ENCODE peak calls at places on chromosome 16, in nine cellular contexts. I, Y, G, H, K, A, W, N and X are unnamed samples.

GRCh38 chr16:58234831-58235595 is 37.1 kb upstream of the CSNK2A2 start:
- DNase-seq in H (no peak), N (no peak), A (peak; percentile 39), Y (no peak), K (no peak), W (no peak), G (no peak), I (no peak), X (no peak)

GRCh38 chr16:49837673-49838360 is 18.1 kb downstream of the ZNF423 start:
- DNase-seq in A (no peak), H (no peak), W (no peak), K (no peak), Y (no peak), N (no peak), G (no peak), I (no peak), X (no peak)

GRCh38 chr16:9257843-9258242 is 166.4 kb downstream of the HAPSTR1 start:
- DNase-seq in H (no peak), G (no peak), I (no peak), Y (no peak), A (no peak), K (no peak), N (no peak), W (no peak), X (no peak)

GRCh38 chr16:56876048-56876447 is 11.0 kb downstream of the SLC12A3 start:
- DNase-seq in G (no peak), K (no peak), I (no peak), Y (no peak), W (no peak), A (no peak), N (no peak), H (no peak), X (no peak)

GRCh38 chr16:64715624-64716023 is 406.2 kb downstream of the CDH11 start:
- DNase-seq in Y (no peak), W (no peak), H (no peak), N (no peak), I (no peak), G (no peak), A (no peak), K (no peak), X (no peak)

GRCh38 chr16:262121-262745 is 13.5 kb downstream of the RGS11 start:
- DNase-seq in A (no peak), G (no peak), Y (no peak), W (no peak), H (no peak), K (no peak), N (no peak), I (no peak), X (no peak)

GRCh38 chr16:56734429-56734828 is 4.5 kb downstream of the NUP93 start:
- DNase-seq in K (no peak), H (no peak), G (no peak), A (no peak), W (no peak), N (no peak), I (no peak), Y (no peak), X (no peak)

GRCh38 chr16:70730944-70731343 is 45.1 kb upstream of the MTSS2 start:
- DNase-seq in W (no peak), H (no peak), G (no peak), I (no peak), A (no peak), K (no peak), Y (no peak), N (no peak), X (no peak)

GRCh38 chr16:83996481-83997252 is 28.6 kb downstream of the NECAB2 start:
- DNase-seq in N (no peak), Y (no peak), W (no peak), G (no peak), I (no peak), A (peak; percentile 39), K (no peak), H (no peak), X (no peak)

GRCh38 chr16:14129502-14129901 is 58.4 kb downstream of the MRTFB start:
- DNase-seq in K (no peak), N (no peak), G (no peak), H (no peak), I (no peak), A (no peak), W (no peak), Y (no peak), X (no peak)

GRCh38 chr16:11224096-11224893 is 31.7 kb downstream of the SOCS1 start:
- DNase-seq in A (peak; percentile 47), Y (no peak), I (peak; percentile 51), W (peak; percentile 81), N (no peak), G (no peak), K (no peak), H (no peak), X (peak; percentile 34)

GRCh38 chr16:31196324-31197088 is 6.1 kb downstream of the PYCARD start:
- DNase-seq in Y (no peak), G (no peak), I (no peak), A (no peak), K (no peak), W (no peak), N (no peak), H (no peak), X (no peak)

GRCh38 chr16:86995456-86995855 is 321.7 kb downstream of the C16orf95 start:
- DNase-seq in K (no peak), Y (no peak), I (no peak), A (peak; percentile 6), W (no peak), G (no peak), H (peak; percentile 18), N (no peak), X (no peak)

GRCh38 chr16:76768948-76769347 is 422.0 kb upstream of the MON1B start:
- DNase-seq in Y (no peak), G (no peak), A (no peak), I (no peak), H (no peak), K (no peak), W (no peak), N (no peak), X (no peak)

GRCh38 chr16:49856741-49857330 is 924 bp upstream of the ZNF423 start:
- DNase-seq in H (peak; percentile 87), N (no peak), A (peak; percentile 89), Y (peak; percentile 75), W (peak; percentile 81), G (peak; percentile 84), I (peak; percentile 82), K (peak; percentile 11), X (peak; percentile 21)

GRCh38 chr16:24908716-24909115 is 63.0 kb downstream of the SLC5A11 start:
- DNase-seq in N (no peak), Y (no peak), A (no peak), H (no peak), K (no peak), W (no peak), I (no peak), G (no peak), X (no peak)

GRCh38 chr16:24909856-24910255 is 64.1 kb downstream of the SLC5A11 start:
- DNase-seq in I (no peak), Y (no peak), N (peak; percentile 94), H (no peak), W (no peak), K (no peak), G (no peak), A (no peak), X (no peak)

GRCh38 chr16:24906901-24907300 is 61.1 kb downstream of the SLC5A11 start:
- DNase-seq in K (no peak), N (no peak), G (no peak), A (no peak), I (no peak), Y (no peak), W (no peak), H (no peak), X (no peak)

DNA sequence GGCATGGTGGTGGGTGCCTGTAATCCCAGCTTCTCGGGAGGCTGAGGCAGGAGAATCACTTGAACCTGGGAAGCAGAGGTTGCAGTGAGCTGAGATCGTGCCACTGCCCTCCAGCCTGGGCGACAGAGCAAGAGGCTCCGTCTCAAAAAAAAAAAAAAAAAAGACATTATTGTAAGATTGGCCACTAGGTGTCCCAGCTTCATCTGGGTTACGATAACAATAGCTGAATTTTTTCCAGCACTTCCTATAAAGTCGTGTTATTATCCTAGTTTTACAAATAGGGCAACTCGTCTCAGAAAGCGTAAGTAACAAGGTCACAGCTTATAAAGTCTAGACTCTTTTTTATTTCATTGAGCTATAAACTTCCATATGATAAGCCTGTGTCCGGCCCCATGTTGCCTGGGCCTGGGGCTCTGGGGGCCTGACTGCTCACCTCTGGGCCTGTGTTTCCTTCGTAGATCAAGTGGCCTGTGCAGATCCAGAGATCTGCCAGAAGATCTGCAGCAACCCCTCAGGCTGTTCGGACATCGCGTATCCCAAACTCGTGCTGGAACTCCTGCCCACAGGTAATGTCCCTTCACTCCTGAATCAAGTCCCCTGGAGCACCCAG is 60.5 kb downstream of the SLC5A11 start:
- DNase-seq in G (no peak), N (no peak), K (peak; percentile 8), A (peak; percentile 43), Y (peak; percentile 49), I (no peak), H (peak; percentile 36), W (no peak), X (no peak)
- TF ChIP-seq CTCF in G (peak; percentile 70), N (peak; percentile 37), K (peak; percentile 37), A (peak; percentile 61), Y (peak; percentile 53), I (peak; percentile 37), H (peak; percentile 39), W (no peak), X (no peak)

GRCh38 chr16:3317315-3317999 is 12.2 kb downstream of the ZNF75A start:
- DNase-seq in I (no peak), N (no peak), Y (peak; percentile 27), G (no peak), A (peak; percentile 11), W (no peak), K (peak; percentile 13), H (peak; percentile 50), X (no peak)
- TF ChIP-seq CTCF in I (no peak), N (no peak), Y (no peak), G (no peak), A (no peak), W (no peak), K (no peak), H (no peak), X (no peak)

GRCh38 chr16:47694543-47694942 is 233.4 kb downstream of the PHKB start:
- DNase-seq in G (no peak), A (peak; percentile 55), K (no peak), N (no peak), I (no peak), W (no peak), H (no peak), Y (no peak), X (no peak)
- TF ChIP-seq CTCF in G (peak; percentile 17), A (peak; percentile 46), K (no peak), N (no peak), I (no peak), W (no peak), H (no peak), Y (no peak), X (no peak)

DNA sequence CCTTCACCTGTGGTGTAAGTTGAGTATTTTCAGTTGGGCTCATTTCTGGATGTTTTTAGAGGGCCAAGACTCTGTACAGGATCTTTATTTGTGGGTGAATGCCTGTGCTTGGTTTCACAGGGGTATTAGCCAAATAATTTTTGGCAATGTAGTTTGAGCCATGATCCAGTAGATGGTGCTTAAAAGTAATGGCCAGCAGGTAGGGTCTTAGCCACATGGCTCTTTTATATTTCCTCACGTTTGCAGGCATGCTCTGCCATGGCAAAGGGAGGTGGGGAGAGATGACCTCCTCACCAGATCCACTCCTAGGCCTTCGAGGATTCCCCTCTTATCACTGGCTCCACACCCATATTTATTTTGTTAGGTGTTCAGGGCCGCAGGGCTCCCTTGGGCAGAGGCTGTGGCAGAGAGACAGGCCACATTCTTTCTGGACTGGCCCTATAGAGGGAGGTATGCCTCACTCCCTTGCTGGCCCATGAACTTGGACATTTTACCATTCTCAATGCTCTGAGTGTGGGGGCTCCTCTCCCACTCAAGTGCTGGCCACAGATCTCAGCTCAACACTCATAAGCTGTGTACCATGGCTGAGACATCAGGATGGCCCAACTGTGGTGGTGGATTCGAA is 417.1 kb downstream of the XYLT1 start:
- DNase-seq in Y (no peak), K (no peak), N (no peak), W (no peak), H (no peak), I (no peak), A (peak; percentile 46), G (no peak), X (no peak)
- TF ChIP-seq CTCF in Y (no peak), K (no peak), N (no peak), W (no peak), H (no peak), I (no peak), A (peak; percentile 51), G (peak; percentile 31), X (no peak)